ENCODE peak calls at places on chromosome X, in seven cellular contexts. C is esophagus squamous epithelium, P is IMR-90, A is ovary, M is suprapubic skin, B is A549, K is K562. I is an unnamed sample.

GRCh38 chrX:8364369-8365141 is 100.1 kb upstream of the VCX3B start:
- DNase-seq in C (no peak), B (no peak), M (no peak), P (no peak), A (no peak), K (peak), I (no peak)

GRCh38 chrX:106566362-106566761 is 45.4 kb upstream of the RADX start:
- DNase-seq in M (no peak), K (no peak), A (no peak), C (no peak), B (no peak), P (no peak), I (no peak)

GRCh38 chrX:9352683-9353430 is 112.0 kb upstream of the TBL1X start:
- DNase-seq in A (no peak), M (no peak), P (peak), C (peak), B (no peak), K (peak), I (no peak)

GRCh38 chrX:39576081-39576701 is 521.6 kb downstream of the BCOR start:
- DNase-seq in C (no peak), M (no peak), A (peak), B (no peak), K (no peak), P (no peak), I (no peak)

GRCh38 chrX:10042055-10042454 is 74.9 kb downstream of the CLDN34 start:
- DNase-seq in P (no peak), B (no peak), C (no peak), K (no peak), A (no peak), M (no peak), I (no peak)

GRCh38 chrX:40132751-40133150 is 35.0 kb upstream of the BCOR start:
- DNase-seq in K (peak), B (peak), M (no peak), C (no peak), P (peak), A (peak), I (no peak)

GRCh38 chrX:15233416-15234015 is 36.4 kb downstream of the ASB9 start:
- DNase-seq in P (no peak), M (no peak), A (no peak), K (no peak), B (no peak), C (no peak), I (no peak)

GRCh38 chrX:152806035-152806434 is 24.5 kb downstream of the CETN2 start:
- DNase-seq in P (no peak), K (no peak), C (no peak), B (no peak), A (no peak), M (no peak), I (no peak)

GRCh38 chrX:93538575-93538974 is 134.8 kb downstream of the NAP1L3 start:
- DNase-seq in P (no peak), A (no peak), K (peak), C (no peak), B (peak), M (no peak), I (no peak)

GRCh38 chrX:41733939-41734338 is 10.0 kb downstream of the GPR82 start:
- DNase-seq in M (no peak), A (no peak), B (no peak), C (no peak), P (no peak), K (no peak), I (no peak)

GRCh38 chrX:104566921-104567501 is 1.0 kb downstream of the IL1RAPL2 start:
- DNase-seq in C (no peak), K (no peak), M (no peak), A (no peak), P (no peak), B (no peak), I (no peak)

GRCh38 chrX:110678591-110678990 is 117.0 kb downstream of the CHRDL1 start:
- DNase-seq in P (no peak), B (no peak), C (no peak), A (no peak), M (no peak), K (no peak), I (no peak)

GRCh38 chrX:19746919-19747671 is 140.3 kb downstream of the SH3KBP1 start:
- DNase-seq in M (no peak), A (no peak), K (no peak), C (no peak), P (no peak), B (no peak), I (no peak)

GRCh38 chrX:70134116-70134477 is 850 bp downstream of the IGBP1 start:
- DNase-seq in K (peak), M (no peak), B (no peak), A (no peak), C (no peak), P (peak), I (no peak)

GRCh38 chrX:75957107-75957610 is 172.1 kb upstream of the MAGEE2 start:
- DNase-seq in C (no peak), P (no peak), M (no peak), B (no peak), K (no peak), A (no peak), I (no peak)

GRCh38 chrX:47283015-47283771 is 50.4 kb downstream of the USP11 start:
- DNase-seq in A (peak), K (peak), C (no peak), M (no peak), B (no peak), P (peak), I (peak)

GRCh38 chrX:13747836-13748235 is 13.3 kb downstream of the OFD1 start:
- DNase-seq in M (no peak), K (peak), P (peak), A (no peak), C (no peak), B (peak), I (no peak)

GRCh38 chrX:101958139-101958538 is 26.3 kb upstream of the ZMAT1 start:
- DNase-seq in A (no peak), C (no peak), M (no peak), P (peak), B (no peak), K (no peak), I (no peak)

GRCh38 chrX:10007604-10008003 is 40.4 kb downstream of the CLDN34 start:
- DNase-seq in M (no peak), K (no peak), B (no peak), C (no peak), P (peak), A (no peak), I (no peak)

GRCh38 chrX:18471296-18471695 is 45.9 kb downstream of the CDKL5 start:
- DNase-seq in K (no peak), A (no peak), B (no peak), M (no peak), C (no peak), P (no peak), I (no peak)

GRCh38 chrX:53088136-53088974 is 5.6 kb upstream of the KANTR start:
- DNase-seq in M (peak), K (no peak), A (peak), C (no peak), B (peak), P (peak), I (no peak)

GRCh38 chrX:28586291-28586690 is 955 bp upstream of the IL1RAPL1 start:
- DNase-seq in B (no peak), K (no peak), P (peak), M (no peak), C (no peak), A (peak), I (no peak)

GRCh38 chrX:128436397-128437103 is 384.3 kb upstream of the ACTRT1 start:
- DNase-seq in B (no peak), K (no peak), A (no peak), P (no peak), M (no peak), C (no peak), I (no peak)

GRCh38 chrX:145292208-145292607 is 44.9 kb downstream of the SPANXN1 start:
- DNase-seq in K (no peak), B (no peak), A (no peak), P (no peak), M (no peak), C (no peak), I (no peak)

GRCh38 chrX:68920541-68920940 is 91.7 kb downstream of the EFNB1 start:
- DNase-seq in M (no peak), C (no peak), A (no peak), P (no peak), B (no peak), K (no peak), I (no peak)

GRCh38 chrX:68917799-68918198 is 89.0 kb downstream of the EFNB1 start:
- DNase-seq in K (no peak), M (no peak), A (no peak), C (no peak), P (no peak), B (no peak), I (no peak)

GRCh38 chrX:68919707-68920106 is 90.9 kb downstream of the EFNB1 start:
- DNase-seq in K (no peak), P (no peak), C (no peak), A (no peak), M (no peak), B (no peak), I (no peak)

GRCh38 chrX:68918202-68918601 is 89.4 kb downstream of the EFNB1 start:
- DNase-seq in M (no peak), K (no peak), A (no peak), C (no peak), B (no peak), P (no peak), I (no peak)

DNA sequence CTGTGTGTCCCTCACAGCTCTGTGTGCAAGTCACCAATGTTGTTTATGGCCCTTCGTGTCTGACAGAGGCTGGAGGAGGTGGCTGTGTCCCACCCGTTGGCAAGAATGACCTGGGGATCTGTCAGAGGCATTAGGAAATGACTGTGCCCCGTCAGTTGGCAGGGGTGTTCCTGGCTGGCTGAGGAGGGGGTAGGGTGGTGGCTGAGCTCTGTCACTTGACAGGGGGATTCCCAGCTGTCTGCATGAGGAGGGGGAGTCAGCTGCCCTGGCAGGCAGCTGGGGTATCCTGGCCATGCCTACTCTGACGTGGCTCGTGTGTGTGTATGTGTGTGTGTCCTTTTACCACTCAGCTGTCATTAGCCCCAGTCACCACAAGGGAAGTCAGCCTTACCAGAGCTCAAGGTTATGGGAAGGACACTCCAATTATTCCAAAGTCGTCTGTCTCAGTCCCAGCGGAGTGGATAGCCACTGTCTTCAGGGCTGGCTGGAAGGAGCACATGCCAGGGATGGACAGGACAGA is 93.2 kb downstream of the EFNB1 start:
- DNase-seq in M (no peak), K (no peak), P (no peak), B (no peak), C (no peak), A (no peak), I (no peak)
- TF ChIP-seq POLR2A in M (no peak), K (no peak), P (no peak), B (no peak), C (no peak), A (no peak), I (no peak)

GRCh38 chrX:136126892-136127406 is 20.4 kb upstream of the FHL1 start:
- DNase-seq in C (no peak), K (no peak), P (peak), B (no peak), M (no peak), A (no peak), I (no peak)
- TF ChIP-seq POLR2A in C (no peak), K (no peak), P (no peak), B (no peak), M (no peak), A (no peak), I (no peak)

GRCh38 chrX:38305971-38306370 is 21.3 kb downstream of the RPGR start:
- DNase-seq in P (no peak), K (no peak), C (no peak), A (no peak), M (no peak), B (no peak), I (no peak)
- TF ChIP-seq POLR2A in P (no peak), K (no peak), C (no peak), A (no peak), M (no peak), B (no peak), I (no peak)

GRCh38 chrX:54639346-54640102 is 109.5 kb downstream of the GNL3L start:
- DNase-seq in M (peak), K (peak), A (peak), B (peak), C (peak), P (peak), I (peak)
- TF ChIP-seq POLR2A in M (peak), K (peak), A (peak), B (peak), C (no peak), P (peak), I (peak)

GRCh38 chrX:123961268-123962005 is at the start of gene STAG2:
- DNase-seq in A (peak), P (peak), K (peak), M (no peak), B (peak), C (peak), I (peak)
- TF ChIP-seq POLR2A in A (peak), P (no peak), K (peak), M (no peak), B (no peak), C (no peak), I (no peak)

DNA sequence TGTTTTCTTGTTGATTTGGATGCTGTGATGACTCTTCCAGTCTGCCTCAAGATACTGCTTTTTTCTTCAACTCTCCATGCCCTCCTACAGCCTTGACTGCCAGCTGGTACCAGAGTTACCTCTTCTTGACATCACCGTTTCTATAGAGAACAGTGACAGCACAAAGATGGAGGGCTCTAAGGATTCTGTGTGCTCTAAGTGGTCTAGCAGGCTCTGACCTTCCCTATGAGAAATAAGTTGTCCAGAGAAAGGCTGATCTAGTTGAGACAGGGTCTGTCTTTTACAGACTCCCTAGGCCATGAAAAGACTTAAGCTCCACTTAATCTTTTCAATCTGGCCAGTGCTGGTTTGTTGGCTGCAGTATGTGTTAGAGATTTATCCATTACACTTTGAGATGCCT is at the start of gene AKAP4:
- DNase-seq in P (no peak), A (no peak), B (no peak), C (no peak), M (no peak), K (no peak), I (no peak)
- TF ChIP-seq POLR2A in P (no peak), A (no peak), B (no peak), C (no peak), M (no peak), K (no peak), I (no peak)

DNA sequence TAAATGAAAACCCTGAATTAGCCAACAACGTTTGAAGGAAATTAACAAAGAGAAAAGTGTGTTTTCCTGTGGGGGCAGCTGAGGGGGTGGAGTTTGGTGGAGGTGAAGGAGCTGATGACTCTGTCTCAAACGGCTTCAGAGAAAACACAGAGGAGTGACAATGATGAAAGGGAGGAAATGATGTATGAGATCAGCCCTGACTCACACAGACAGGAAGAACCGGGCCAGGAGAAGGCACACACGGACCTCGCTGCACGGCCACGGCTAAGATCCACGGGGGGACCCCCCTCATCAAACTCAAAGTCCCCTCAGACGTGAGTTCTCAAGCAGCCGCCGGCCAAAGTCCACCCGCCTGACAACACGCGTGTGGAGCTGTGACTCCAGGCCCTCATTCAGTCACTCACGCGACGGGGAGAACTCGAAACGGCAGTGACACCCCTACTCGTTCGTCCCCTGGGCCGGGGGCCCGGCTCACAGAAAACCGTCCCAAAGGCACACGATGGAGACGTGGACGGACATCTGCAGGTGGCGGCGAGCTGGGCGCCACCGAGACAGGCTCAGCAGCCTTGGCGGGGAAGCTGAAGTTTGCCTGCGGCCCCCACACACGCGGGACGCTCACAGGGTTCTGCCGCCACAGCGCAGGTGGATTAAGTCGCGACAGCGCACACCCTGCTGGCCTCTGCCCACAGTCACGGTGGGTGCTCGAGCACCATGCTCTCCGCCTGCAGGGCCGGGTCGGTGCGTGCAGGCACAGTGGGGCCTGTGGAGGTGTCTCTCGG is 28.8 kb downstream of the PPP2R3B start:
- DNase-seq in M (no peak), P (peak), A (no peak), C (no peak), K (no peak), B (no peak), I (peak)
- TF ChIP-seq POLR2A in M (no peak), P (no peak), A (no peak), C (no peak), K (no peak), B (no peak), I (no peak)

GRCh38 chrX:129790808-129791207 is 11.1 kb downstream of the SASH3 start:
- DNase-seq in M (no peak), K (no peak), A (no peak), C (no peak), P (no peak), B (no peak), I (no peak)
- TF ChIP-seq POLR2A in M (no peak), K (no peak), A (no peak), C (no peak), P (no peak), B (no peak), I (no peak)

DNA sequence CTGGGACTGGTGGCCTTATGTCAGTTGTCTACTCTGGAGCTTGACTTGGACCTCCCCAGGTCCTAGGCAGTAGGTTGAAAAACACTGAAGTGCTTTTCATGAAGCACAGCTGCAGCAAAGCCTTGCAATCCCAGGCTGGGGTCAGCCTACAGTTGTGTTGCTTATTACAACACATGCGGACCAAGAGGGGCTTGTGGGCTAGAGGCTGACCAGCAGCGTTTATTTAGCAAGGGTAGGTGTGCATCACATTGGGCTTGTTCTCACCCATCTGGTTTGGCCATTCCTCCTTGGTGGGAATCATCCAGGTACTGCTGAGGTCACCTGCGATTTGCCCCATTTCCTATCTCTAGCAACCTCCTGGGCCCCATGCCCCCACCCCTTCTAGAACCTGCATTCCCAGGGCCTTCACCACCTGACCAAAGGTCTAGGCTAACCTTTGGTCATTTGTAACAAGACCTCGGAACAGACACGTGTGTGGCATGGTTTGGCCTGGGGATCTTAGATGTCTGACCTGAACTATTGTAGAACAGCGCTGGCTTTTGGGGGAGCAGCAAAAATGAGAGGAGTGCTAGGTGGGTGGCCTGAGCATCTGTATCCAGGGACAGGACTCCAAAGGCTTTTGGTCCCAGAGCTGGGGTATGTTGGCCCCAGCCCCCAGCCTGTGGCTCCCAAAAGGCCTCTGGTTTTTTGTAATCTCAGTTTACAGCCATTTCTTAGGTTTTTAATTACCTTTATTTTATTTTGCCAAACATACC is 3.0 kb downstream of the RPL10 start:
- DNase-seq in P (peak), K (peak), C (no peak), A (no peak), B (no peak), M (no peak), I (no peak)
- TF ChIP-seq POLR2A in P (peak), K (peak), C (no peak), A (no peak), B (peak), M (no peak), I (peak)

I was measured in H54.